ENCODE peak calls at places on chromosomes 4 and X, in nine cellular contexts. Y, C, G, N, D, H, A, O and T are unnamed samples.

GRCh38 chr4:7561557-7561956 is 126.8 kb upstream of the PSAPL1 start:
- DNase-seq in D (no peak), Y (no peak), G (no peak), A (no peak), C (no peak), N (no peak), H (no peak), O (no peak), T (no peak)

GRCh38 chr4:102850373-102850772 is 18.4 kb upstream of the CISD2 start:
- DNase-seq in H (no peak), N (no peak), Y (no peak), G (no peak), A (no peak), O (no peak), D (no peak), C (no peak), T (no peak)

GRCh38 chrX:145631461-145631951 is 186.1 kb upstream of the SLITRK2 start:
- DNase-seq in C (no peak), G (no peak), N (no peak), A (no peak), O (no peak), H (no peak), Y (no peak), D (no peak), T (no peak)

GRCh38 chr4:67909910-67910905 is 26.4 kb upstream of the TMPRSS11D start:
- DNase-seq in N (peak; percentile 17), A (peak; percentile 14), O (no peak), C (no peak), D (no peak), G (no peak), Y (peak; percentile 49), H (no peak), T (no peak)

GRCh38 chr4:86554641-86555040 is 39.5 kb upstream of the PTPN13 start:
- DNase-seq in H (no peak), C (no peak), O (no peak), N (no peak), A (peak; percentile 86), D (no peak), G (no peak), Y (no peak), T (no peak)

GRCh38 chr4:147102596-147102995 is 156.9 kb upstream of the TTC29 start:
- DNase-seq in C (no peak), O (no peak), G (no peak), N (no peak), D (no peak), H (no peak), Y (no peak), A (no peak), T (no peak)

GRCh38 chr4:84632092-84632491 is 49.2 kb downstream of the CDS1 start:
- DNase-seq in D (no peak), Y (peak; percentile 93), H (no peak), C (no peak), O (no peak), N (peak; percentile 79), G (no peak), A (no peak), T (peak; percentile 88)

GRCh38 chr4:151753056-151753455 is 7.8 kb downstream of the GATB start:
- DNase-seq in C (no peak), H (no peak), Y (peak; percentile 33), N (peak; percentile 91), A (no peak), G (no peak), O (no peak), D (no peak), T (peak; percentile 93)

GRCh38 chr4:110165382-110166285 is 32.8 kb downstream of the ELOVL6 start:
- DNase-seq in H (no peak), Y (peak; percentile 39), D (peak; percentile 48), N (peak; percentile 85), O (no peak), A (peak; percentile 86), C (no peak), G (no peak), T (peak; percentile 91)

GRCh38 chr4:8641256-8641655 is 48.7 kb downstream of the CPZ start:
- DNase-seq in H (peak; percentile 53), N (no peak), Y (no peak), G (no peak), O (no peak), D (no peak), A (no peak), C (no peak), T (no peak)

GRCh38 chrX:7219153-7219705 is 71.3 kb upstream of the PUDP start:
- DNase-seq in H (no peak), C (no peak), A (no peak), G (no peak), N (no peak), Y (no peak), O (no peak), D (no peak), T (no peak)

GRCh38 chr4:164902608-164903007 is 25.6 kb downstream of the APELA start:
- DNase-seq in D (no peak), N (no peak), C (no peak), A (no peak), O (no peak), H (no peak), G (no peak), Y (no peak), T (no peak)

GRCh38 chrX:10176121-10177003 is 19.6 kb downstream of the CLCN4 start:
- DNase-seq in Y (no peak), C (no peak), O (peak; percentile 50), A (peak; percentile 20), G (no peak), N (peak; percentile 64), H (no peak), D (no peak), T (peak; percentile 63)

GRCh38 chr4:172813359-172813923 is 355.2 kb upstream of the GALNT7 start:
- DNase-seq in D (no peak), N (no peak), Y (no peak), G (no peak), H (no peak), O (no peak), A (no peak), C (no peak), T (no peak)

GRCh38 chr4:87882321-87882720 is 49.6 kb downstream of the MEPE start:
- DNase-seq in Y (peak; percentile 44), H (no peak), G (no peak), O (no peak), A (peak; percentile 2), N (no peak), C (no peak), D (no peak), T (no peak)
- TF ChIP-seq CTCF in Y (no peak), H (no peak), G (no peak), O (no peak), A (no peak), N (no peak), C (no peak), D (no peak), T (no peak)

GRCh38 chrX:153688534-153688899 is 791 bp downstream of the SLC6A8 start:
- DNase-seq in O (no peak), D (no peak), A (no peak), Y (no peak), N (no peak), H (no peak), C (no peak), G (no peak), T (no peak)
- H3K4me3 ChIP-seq in O (peak overlapping the region; percentile 77), D (peak overlapping the region; percentile 30), A (peak overlapping the region; percentile 46), Y (peak overlapping the region; percentile 38), N (no peak overlapping the region), H (peak overlapping the region; percentile 28), C (peak overlapping the region; percentile 50), G (peak overlapping the region; percentile 60), T (peak overlapping the region; percentile 33)

DNA sequence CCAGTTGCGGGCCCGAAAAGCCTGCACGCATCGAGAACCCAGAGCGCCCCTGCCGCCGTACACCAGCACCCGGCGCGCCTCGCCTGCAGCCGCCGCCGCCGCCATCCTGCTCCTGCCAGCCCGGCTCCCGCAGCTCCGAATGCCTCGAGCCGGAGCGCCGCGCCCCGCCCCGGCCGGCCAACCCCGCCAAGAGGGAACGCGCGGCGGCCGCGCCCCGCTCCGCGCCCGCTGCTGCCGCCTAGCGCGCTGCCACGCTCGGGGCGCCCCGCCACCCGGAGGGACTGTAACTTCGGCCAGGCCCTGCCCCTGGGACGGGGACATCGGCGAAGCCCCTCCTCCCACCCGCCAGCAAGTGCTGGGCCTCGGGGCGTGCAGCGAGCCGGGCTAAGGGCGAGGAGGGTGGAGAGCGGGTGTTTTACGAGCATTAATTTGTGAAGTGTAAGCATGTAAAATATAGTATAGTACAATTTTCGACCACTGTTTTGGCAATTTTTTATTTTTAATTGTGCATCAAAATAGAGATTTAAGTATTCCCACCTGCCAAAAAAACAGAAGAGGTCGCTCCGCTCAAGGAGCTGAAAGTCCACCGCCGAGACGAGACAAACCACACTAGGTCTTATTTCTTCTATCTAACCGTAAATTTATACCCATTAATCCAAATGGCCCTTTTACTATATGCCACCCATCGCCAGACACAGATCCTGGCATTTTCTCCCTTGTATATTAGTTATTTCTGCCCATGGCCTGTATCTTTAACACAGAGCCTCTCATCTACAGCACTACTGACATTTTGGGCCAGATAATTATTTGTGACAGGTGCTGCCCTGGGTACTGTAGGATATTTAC is at the start of gene QDPR:
- DNase-seq in N (peak; percentile 64), A (peak; percentile 68), C (peak; percentile 20), H (peak; percentile 94), O (peak; percentile 87), Y (peak; percentile 63), G (peak; percentile 64), D (peak; percentile 82), T (peak; percentile 81)
- TF ChIP-seq CTCF in N (peak; percentile 25), A (peak; percentile 32), C (peak; percentile 84), H (peak; percentile 39), O (peak; percentile 10), Y (peak; percentile 6), G (peak; percentile 45), D (peak; percentile 29), T (peak; percentile 35)

GRCh38 chrX:13415551-13415950 is 95.7 kb upstream of the ATXN3L start:
- DNase-seq in A (no peak), D (no peak), G (no peak), O (no peak), C (no peak), N (no peak), H (no peak), Y (no peak), T (no peak)

GRCh38 chrX:13418126-13419091 is 98.6 kb upstream of the ATXN3L start:
- DNase-seq in Y (peak; percentile 40), C (no peak), N (peak; percentile 60), O (no peak), D (no peak), G (no peak), A (peak; percentile 53), H (no peak), T (peak; percentile 39)

GRCh38 chrX:13419276-13419675 is 99.4 kb upstream of the ATXN3L start:
- DNase-seq in H (no peak), Y (no peak), D (no peak), O (no peak), C (no peak), N (no peak), G (no peak), A (no peak), T (no peak)

GRCh38 chrX:13420545-13421183 is 100.8 kb upstream of the ATXN3L start:
- DNase-seq in Y (no peak), D (no peak), C (no peak), H (no peak), A (no peak), G (no peak), O (no peak), N (peak; percentile 50), T (peak; percentile 17)

DNA sequence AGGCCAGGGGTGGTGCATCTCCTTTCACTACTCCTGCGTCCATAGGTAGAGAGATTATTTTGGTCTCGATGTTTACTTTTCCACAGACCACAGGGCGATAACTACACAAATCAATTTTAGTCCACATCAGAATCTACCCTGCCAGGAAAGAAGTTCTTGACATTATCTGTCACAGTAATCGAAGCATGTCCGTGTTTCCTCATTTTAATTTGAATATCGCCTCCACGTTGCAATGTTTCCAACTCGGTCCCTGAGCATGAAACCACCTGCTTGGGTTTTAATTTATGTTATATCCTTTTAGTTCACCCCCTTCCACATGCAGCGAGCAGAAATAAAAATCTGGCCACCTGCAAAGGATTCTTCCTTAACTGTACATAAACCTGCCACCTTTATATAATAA is 100.1 kb upstream of the ATXN3L start:
- DNase-seq in A (no peak), G (no peak), C (no peak), O (no peak), Y (no peak), D (no peak), H (no peak), N (no peak), T (no peak)
- H3K4me3 ChIP-seq in A (no peak overlapping the region), G (no peak overlapping the region), C (no peak overlapping the region), O (no peak overlapping the region), Y (no peak overlapping the region), D (no peak overlapping the region), H (no peak overlapping the region), N (no peak overlapping the region), T (no peak overlapping the region)